ENCODE peak calls at places on chromosome 1, in six cellular contexts. X is HepG2, V is left lung, N is cardiac muscle cell, W is upper lobe of left lung, F is A549. Q is an unnamed sample.
A peak's percentile ranks its signal among the peaks of the same experiment; 100 is the strongest.

GRCh38 chr1:21468597-21468996 is 28.7 kb downstream of the NBPF3 start:
- DNase-seq in X (no peak), V (no peak), N (peak; percentile 23), W (no peak), F (no peak), Q (no peak)

GRCh38 chr1:118927826-118928225 is 60.3 kb downstream of the TBX15 start:
- DNase-seq in X (no peak), V (no peak), N (no peak), W (no peak), F (no peak), Q (no peak)

GRCh38 chr1:237398751-237399150 is 356.8 kb downstream of the RYR2 start:
- DNase-seq in X (no peak), V (no peak), N (no peak), W (no peak), F (no peak), Q (no peak)

GRCh38 chr1:117794073-117794472 is 135.3 kb downstream of the GDAP2 start:
- DNase-seq in X (no peak), V (no peak), N (no peak), W (no peak), F (no peak), Q (no peak)

GRCh38 chr1:167555971-167556714 is 2.6 kb upstream of the CREG1 start:
- DNase-seq in X (peak; percentile 58), V (peak; percentile 65), N (peak; percentile 81), W (no peak), F (peak; percentile 72), Q (peak; percentile 64)

GRCh38 chr1:89800718-89801117 is 20.1 kb upstream of the LRRC8D start:
- DNase-seq in X (no peak), V (no peak), N (no peak), W (no peak), F (no peak), Q (no peak)

GRCh38 chr1:167501513-167502191 is 16.7 kb downstream of the CD247 start:
- DNase-seq in X (no peak), V (no peak), N (no peak), W (no peak), F (no peak), Q (no peak)

GRCh38 chr1:203055166-203055799 is 29.0 kb downstream of the PPFIA4 start:
- DNase-seq in X (no peak), V (no peak), N (no peak), W (no peak), F (peak; percentile 25), Q (no peak)

GRCh38 chr1:216310776-216311175 is 112.5 kb downstream of the USH2A start:
- DNase-seq in X (no peak), V (no peak), N (peak; percentile 69), W (no peak), F (no peak), Q (no peak)

GRCh38 chr1:107867422-107867821 is 97.6 kb downstream of the VAV3 start:
- DNase-seq in X (no peak), V (no peak), N (no peak), W (no peak), F (no peak), Q (no peak)

GRCh38 chr1:198903203-198903602 is 264.4 kb downstream of the PTPRC start:
- DNase-seq in X (no peak), V (no peak), N (peak; percentile 15), W (no peak), F (no peak), Q (no peak)
- H3K27ac ChIP-seq in X (no peak overlapping the region), V (no peak overlapping the region), N (no peak overlapping the region), W (peak overlapping the region; percentile 37), F (peak overlapping the region; percentile 16), Q (no peak overlapping the region)

DNA sequence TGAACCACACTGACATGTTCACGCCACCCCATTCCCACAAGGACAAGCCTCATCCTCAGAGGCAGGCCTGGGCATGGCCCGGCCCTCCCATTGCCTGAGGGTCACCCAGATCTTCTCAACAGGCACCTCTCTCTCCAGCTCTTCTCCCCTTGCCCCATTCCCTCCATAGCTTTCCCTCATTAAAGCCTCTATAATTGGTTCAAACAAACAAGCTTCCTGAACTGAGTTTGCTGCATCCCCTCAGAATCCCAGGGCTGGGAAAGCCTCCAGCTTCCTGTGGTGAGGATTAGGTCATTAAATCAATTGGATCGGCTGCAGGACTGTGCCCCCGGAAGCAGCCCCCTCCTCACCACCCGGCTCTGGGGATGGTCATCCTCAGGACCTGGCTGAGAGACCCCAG is 18.9 kb downstream of the CTNNBIP1 start:
- DNase-seq in X (no peak), V (no peak), N (no peak), W (no peak), F (no peak), Q (no peak)
- H3K4me1 ChIP-seq in X (peaks cover 13% of the 10 kb centered on the region), V (peaks cover 53% of the 10 kb centered on the region), N (peaks cover 16% of the 10 kb centered on the region), W (peaks cover 48% of the 10 kb centered on the region), F (peaks cover 19% of the 10 kb centered on the region), Q (no peaks in the 10 kb centered on the region)

DNA sequence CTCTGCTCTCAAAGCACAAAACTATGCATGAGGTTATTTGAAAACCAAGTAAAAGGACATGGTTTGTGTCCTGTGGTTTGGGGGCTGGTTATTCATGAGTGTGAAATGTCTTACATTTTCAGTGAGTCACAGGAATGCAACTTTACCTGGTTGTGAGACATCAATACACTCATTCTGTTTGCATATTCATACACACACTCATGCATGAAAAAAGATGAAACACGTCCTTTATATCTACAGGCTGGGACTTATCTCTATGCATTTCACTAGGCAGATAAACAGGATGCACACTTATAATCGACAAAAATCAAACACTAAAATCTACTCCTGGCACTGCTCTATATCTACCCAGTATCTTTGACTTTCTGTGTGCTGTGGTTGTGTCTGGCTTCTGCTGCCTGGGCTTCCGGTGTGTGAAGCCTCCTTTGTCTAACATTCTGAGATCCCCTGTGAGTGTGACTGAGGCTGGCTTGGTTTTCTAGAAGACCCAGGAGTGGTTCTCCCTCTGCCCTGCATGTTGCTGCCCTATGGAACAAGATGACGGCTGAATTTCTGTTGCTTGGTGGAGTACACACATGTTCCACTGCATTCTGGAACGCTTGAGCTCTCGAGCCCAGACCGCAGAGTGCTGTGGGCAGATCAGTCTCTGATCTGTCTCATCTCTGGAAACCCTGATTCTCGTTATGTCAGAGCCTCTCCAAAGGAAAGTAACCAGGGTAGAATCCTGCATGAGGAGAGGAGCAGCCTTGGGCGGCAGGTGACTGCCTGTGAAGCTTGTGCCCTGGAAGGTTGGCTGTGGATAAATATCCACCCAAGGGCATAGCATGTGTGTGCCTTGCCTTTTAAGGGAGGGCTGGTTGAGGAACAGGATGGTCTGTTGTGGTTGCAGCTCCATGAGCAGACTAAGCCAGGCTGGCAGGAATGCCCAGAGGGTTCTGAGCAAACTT is 19.7 kb upstream of the FASLG start:
- DNase-seq in X (peak; percentile 24), V (no peak), N (no peak), W (no peak), F (peak; percentile 51), Q (peak; percentile 77)
- H3K4me3 ChIP-seq in X (no peak overlapping the region), V (no peak overlapping the region), N (no peak overlapping the region), W (no peak overlapping the region), F (no peak overlapping the region), Q (peak overlapping the region; percentile 27)

DNA sequence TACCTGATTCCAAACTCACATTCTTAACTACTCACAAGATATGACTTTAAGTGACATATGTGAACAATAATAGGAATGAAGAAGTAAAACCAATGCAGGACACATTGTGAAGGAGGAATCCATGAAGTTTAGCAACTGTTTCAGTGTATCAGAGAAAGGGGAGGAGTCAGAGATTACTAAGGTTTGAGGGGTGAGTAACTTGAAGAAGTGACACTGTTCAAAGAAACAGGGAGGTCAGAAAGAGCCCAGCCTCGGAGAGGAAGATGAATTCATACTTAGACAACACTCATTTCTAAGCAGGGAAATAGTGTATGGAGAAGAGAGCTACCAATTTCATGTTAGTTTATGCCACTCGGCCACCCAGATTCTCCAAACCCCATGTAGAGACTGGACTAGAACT is 28.1 kb upstream of the RPF1 start:
- DNase-seq in X (no peak), V (no peak), N (no peak), W (no peak), F (no peak), Q (no peak)
- H3K27ac ChIP-seq in X (no peak overlapping the region), V (no peak overlapping the region), N (no peak overlapping the region), W (no peak overlapping the region), F (no peak overlapping the region), Q (no peak overlapping the region)

GRCh38 chr1:207827488-207827830 is 75.6 kb downstream of the CD46 start:
- DNase-seq in X (no peak), V (no peak), N (no peak), W (no peak), F (no peak), Q (no peak)
- H3K4me1 ChIP-seq in X (peaks cover 61% of the 10 kb centered on the region), V (peaks cover 91% of the 10 kb centered on the region), N (peaks cover 5% of the 10 kb centered on the region), W (peaks cover 69% of the 10 kb centered on the region), F (peaks cover 55% of the 10 kb centered on the region), Q (peaks cover 93% of the 10 kb centered on the region)

GRCh38 chr1:93123141-93123783 is 44.2 kb downstream of the MTF2 start:
- DNase-seq in X (no peak), V (no peak), N (no peak), W (no peak), F (no peak), Q (no peak)
- H3K4me3 ChIP-seq in X (no peak overlapping the region), V (no peak overlapping the region), N (no peak overlapping the region), W (no peak overlapping the region), F (no peak overlapping the region), Q (no peak overlapping the region)

DNA sequence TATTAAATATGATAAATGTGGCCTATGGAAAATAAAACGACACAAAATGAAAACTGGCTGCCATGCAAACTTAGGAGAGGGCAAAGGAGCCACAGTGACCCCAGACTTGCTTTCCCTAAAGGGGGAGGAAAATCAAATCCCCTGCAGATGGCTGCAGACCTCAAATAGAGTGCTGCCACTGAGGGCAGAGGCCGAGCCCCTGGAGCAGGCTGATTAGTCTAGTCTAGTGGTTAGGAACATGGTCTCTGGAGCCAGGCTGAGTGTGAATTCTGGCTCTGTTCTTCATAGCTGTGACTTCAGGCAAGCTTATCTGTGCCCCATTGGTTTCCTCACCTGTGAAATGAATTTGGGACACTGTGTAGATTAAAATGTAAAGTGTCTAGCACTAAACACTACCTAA is 60.8 kb downstream of the ITPKB start:
- DNase-seq in X (no peak), V (no peak), N (no peak), W (no peak), F (no peak), Q (no peak)
- H3K27ac ChIP-seq in X (no peak overlapping the region), V (peak overlapping the region; percentile 97), N (no peak overlapping the region), W (peak overlapping the region; percentile 90), F (no peak overlapping the region), Q (peak overlapping the region; percentile 89)

GRCh38 chr1:162192763-162193162 is 123.3 kb downstream of the NOS1AP start:
- DNase-seq in X (no peak), V (no peak), N (peak; percentile 43), W (no peak), F (no peak), Q (no peak)

GRCh38 chr1:162191396-162192322 is 122.2 kb downstream of the NOS1AP start:
- DNase-seq in X (no peak), V (no peak), N (no peak), W (no peak), F (no peak), Q (no peak)

GRCh38 chr1:162193201-162193600 is 123.7 kb downstream of the NOS1AP start:
- DNase-seq in X (no peak), V (no peak), N (peak; percentile 71), W (no peak), F (no peak), Q (no peak)

GRCh38 chr1:162193815-162194214 is 124.3 kb downstream of the NOS1AP start:
- DNase-seq in X (no peak), V (no peak), N (no peak), W (no peak), F (no peak), Q (no peak)

DNA sequence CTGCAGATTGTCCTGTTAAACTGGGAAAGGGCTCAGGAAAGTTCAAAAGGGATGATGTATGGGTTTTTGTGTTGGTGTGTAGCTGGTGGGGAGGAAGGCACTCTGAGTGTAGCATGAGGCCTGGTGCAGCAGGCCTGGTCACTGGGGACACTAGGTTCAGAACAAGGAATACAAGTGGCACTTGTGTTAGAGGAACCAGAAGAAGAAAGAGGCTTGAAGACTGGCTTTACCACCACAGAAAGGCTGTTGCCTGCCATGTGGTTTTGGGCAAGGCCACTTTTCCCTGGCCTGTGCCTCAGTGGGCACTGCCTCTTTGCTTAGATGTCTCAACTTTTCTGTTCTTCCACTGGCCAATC is 122.8 kb downstream of the NOS1AP start:
- DNase-seq in X (no peak), V (no peak), N (no peak), W (no peak), F (no peak), Q (no peak)
- H3K4me1 ChIP-seq in X (peaks cover 60% of the 10 kb centered on the region), V (peaks cover 4% of the 10 kb centered on the region), N (peaks cover 61% of the 10 kb centered on the region), W (peaks cover 13% of the 10 kb centered on the region), F (peaks cover 11% of the 10 kb centered on the region), Q (no peaks in the 10 kb centered on the region)